ENCODE peak calls at places on chromosomes 1 and 21, in seven cellular contexts. R is colonic mucosa, U is gastrocnemius medialis, O is endodermal cell, V is tibial artery, Y is lower lobe of right lung, Z is left lung. M is an unnamed sample.

GRCh38 chr21:28783641-28784185 is 209.0 kb downstream of the LTN1 start:
- DNase-seq in Y (peak; percentile 42), V (no peak), U (no peak), O (no peak), Z (peak; percentile 67), R (no peak), M (peak; percentile 55)

GRCh38 chr1:41454406-41454805 is 30.1 kb downstream of the EDN2 start:
- DNase-seq in O (no peak), Z (no peak), U (no peak), Y (no peak), R (peak; percentile 77), V (no peak), M (no peak)

GRCh38 chr1:192810253-192810880 is 1.5 kb downstream of the RGS2 start:
- DNase-seq in R (peak; percentile 29), Z (no peak), O (peak; percentile 62), V (peak; percentile 66), U (peak; percentile 6), Y (no peak), M (no peak)

GRCh38 chr21:36572091-36572490 is 92.2 kb upstream of the CLDN14 start:
- DNase-seq in V (no peak), Y (no peak), U (no peak), R (no peak), Z (no peak), O (no peak), M (no peak)

GRCh38 chr1:8903908-8904650 is 25.6 kb upstream of the ENO1 start:
- DNase-seq in Y (no peak), V (peak; percentile 87), R (no peak), Z (no peak), O (no peak), U (peak; percentile 9), M (no peak)

GRCh38 chr1:50438945-50439344 is 15.7 kb upstream of the DMRTA2 start:
- DNase-seq in R (no peak), U (no peak), Y (no peak), Z (no peak), V (no peak), O (no peak), M (no peak)

GRCh38 chr1:80450711-80451110 is 1350.0 kb upstream of the ADGRL2 start:
- DNase-seq in U (no peak), O (no peak), R (no peak), Z (no peak), Y (no peak), V (no peak), M (no peak)

GRCh38 chr1:216310776-216311175 is 112.5 kb downstream of the USH2A start:
- DNase-seq in V (no peak), U (no peak), O (peak; percentile 85), Y (no peak), R (peak; percentile 20), Z (no peak), M (no peak)

DNA sequence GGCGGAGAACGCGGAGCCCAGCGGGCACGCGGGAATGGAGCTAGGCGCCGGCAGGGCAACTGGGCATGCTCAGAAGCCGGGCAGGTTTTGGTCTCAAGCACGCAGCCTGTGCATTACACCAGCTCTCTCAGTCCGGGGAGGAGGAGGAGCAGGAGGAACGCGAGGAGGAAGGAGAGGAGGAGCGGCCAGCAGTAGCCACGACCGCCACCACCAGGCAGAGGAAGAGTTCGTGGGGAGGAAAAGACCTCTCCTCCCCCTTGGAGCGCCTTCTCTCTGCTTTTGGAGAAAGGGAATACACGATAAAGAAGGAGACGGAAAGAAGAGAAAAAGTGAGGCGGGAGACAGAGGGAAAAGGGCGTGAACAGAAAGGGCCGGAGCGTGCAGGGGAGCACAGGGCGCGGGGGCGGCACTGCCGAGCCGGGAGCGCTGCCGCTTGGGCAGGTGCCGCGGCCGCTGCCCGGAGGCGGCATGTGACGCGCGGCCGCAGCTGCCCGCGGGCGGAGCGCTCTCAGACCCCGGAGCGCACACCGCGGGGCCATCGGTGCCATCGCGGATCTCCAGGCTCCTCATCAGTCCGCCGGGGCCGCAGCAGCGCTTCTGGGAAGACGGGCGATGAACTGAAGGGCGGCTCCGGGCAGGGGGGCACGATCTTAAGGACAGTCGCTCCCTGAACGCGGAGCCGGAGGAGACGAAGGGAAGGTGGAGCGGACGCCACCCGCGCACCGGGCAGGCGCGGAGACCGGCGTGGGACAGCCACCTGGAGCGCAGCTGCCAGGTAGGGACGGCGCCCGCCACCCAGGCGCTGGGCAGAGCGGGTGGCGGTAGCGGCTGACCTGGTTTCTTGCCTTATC is at the start of gene CHRM3:
- DNase-seq in Z (peak; percentile 86), O (peak; percentile 92), V (peak; percentile 65), U (no peak), R (peak; percentile 91), Y (peak; percentile 79), M (peak; percentile 89)
- TF ChIP-seq CTCF in Z (no peak), O (peak; percentile 61), V (no peak), U (no peak), R (no peak), Y (no peak), M (no peak)

DNA sequence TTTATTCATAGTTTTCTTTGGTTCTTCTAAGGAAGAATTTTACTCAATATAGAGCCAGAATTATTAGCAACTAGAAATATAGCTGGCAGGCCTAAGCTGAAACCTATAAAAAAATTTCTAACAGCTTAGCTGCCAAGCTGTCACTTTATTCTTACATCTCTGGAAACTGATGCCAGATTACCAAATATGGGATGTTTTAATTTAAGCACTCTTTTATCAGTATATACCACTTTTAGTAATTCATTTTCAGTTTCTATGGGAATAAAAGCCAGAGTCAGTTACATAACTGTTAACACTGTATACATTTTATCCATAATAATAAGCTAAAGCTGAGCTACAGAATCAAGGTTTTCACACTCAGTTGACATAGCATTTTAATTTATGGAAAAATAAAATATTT is 68.7 kb upstream of the MPC2 start:
- DNase-seq in V (no peak), O (no peak), Z (no peak), U (no peak), Y (no peak), R (no peak), M (no peak)
- H3K36me3 ChIP-seq in V (peaks cover 10% of the 10 kb centered on the region), O (peaks cover 73% of the 10 kb centered on the region), Z (peaks cover 52% of the 10 kb centered on the region), U (peaks cover 39% of the 10 kb centered on the region), Y (peaks cover 50% of the 10 kb centered on the region), R (no peaks in the 10 kb centered on the region), M (peaks cover 46% of the 10 kb centered on the region)

GRCh38 chr21:31872452-31873274 is at the start of gene HUNK:
- DNase-seq in Z (peak; percentile 81), Y (peak; percentile 56), V (no peak), O (peak; percentile 88), U (no peak), R (peak; percentile 68), M (peak; percentile 77)
- H3K4me3 ChIP-seq in Z (peak within 1 kb of the TSS; percentile 48), Y (peak within 1 kb of the TSS; percentile 58), V (peak within 1 kb of the TSS; percentile 44), O (peak within 1 kb of the TSS; percentile 79), U (peak within 1 kb of the TSS; percentile 56), R (peak within 1 kb of the TSS; percentile 69), M (peak within 1 kb of the TSS; percentile 54)

GRCh38 chr21:45152265-45152746 is 77.9 kb downstream of the ADARB1 start:
- DNase-seq in R (peak; percentile 19), Z (peak; percentile 90), V (peak; percentile 74), U (no peak), Y (peak; percentile 77), O (peak; percentile 84), M (peak; percentile 76)
- TF ChIP-seq CTCF in R (no peak), Z (no peak), V (no peak), U (no peak), Y (peak; percentile 34), O (peak; percentile 70), M (peak; percentile 17)

GRCh38 chr1:11026052-11026451 is 13.6 kb downstream of the TARDBP start:
- DNase-seq in O (no peak), Z (no peak), R (no peak), V (no peak), Y (no peak), U (no peak), M (no peak)

GRCh38 chr1:11026903-11027302 is 14.4 kb downstream of the TARDBP start:
- DNase-seq in Y (no peak), Z (no peak), R (no peak), U (no peak), O (no peak), V (no peak), M (no peak)

GRCh38 chr1:11028018-11028417 is 15.6 kb downstream of the TARDBP start:
- DNase-seq in O (no peak), Z (no peak), U (no peak), Y (no peak), R (no peak), V (no peak), M (no peak)

GRCh38 chr1:11025618-11026017 is 13.2 kb downstream of the TARDBP start:
- DNase-seq in Y (no peak), Z (no peak), O (no peak), R (no peak), U (no peak), V (no peak), M (no peak)

GRCh38 chr1:11027316-11027715 is 14.9 kb downstream of the TARDBP start:
- DNase-seq in V (no peak), Y (no peak), U (no peak), O (no peak), Z (no peak), R (no peak), M (no peak)
- H3K36me3 ChIP-seq in V (peaks cover 53% of the 10 kb centered on the region), Y (peaks cover 75% of the 10 kb centered on the region), U (peaks cover 62% of the 10 kb centered on the region), O (peaks cover 74% of the 10 kb centered on the region), Z (peaks cover 84% of the 10 kb centered on the region), R (peaks cover under 1% of the 10 kb centered on the region), M (peaks cover 68% of the 10 kb centered on the region)

GRCh38 chr1:110004583-110004982 is 20.0 kb downstream of the AHCYL1 start:
- DNase-seq in V (no peak), O (peak; percentile 53), Y (no peak), R (no peak), U (no peak), Z (no peak), M (no peak)
- H3K4me3 ChIP-seq in V (no peak overlapping the region), O (peak overlapping the region; percentile 77), Y (peak overlapping the region; percentile 15), R (no peak overlapping the region), U (peak overlapping the region; percentile 40), Z (peak overlapping the region; percentile 27), M (peak overlapping the region; percentile 19)

DNA sequence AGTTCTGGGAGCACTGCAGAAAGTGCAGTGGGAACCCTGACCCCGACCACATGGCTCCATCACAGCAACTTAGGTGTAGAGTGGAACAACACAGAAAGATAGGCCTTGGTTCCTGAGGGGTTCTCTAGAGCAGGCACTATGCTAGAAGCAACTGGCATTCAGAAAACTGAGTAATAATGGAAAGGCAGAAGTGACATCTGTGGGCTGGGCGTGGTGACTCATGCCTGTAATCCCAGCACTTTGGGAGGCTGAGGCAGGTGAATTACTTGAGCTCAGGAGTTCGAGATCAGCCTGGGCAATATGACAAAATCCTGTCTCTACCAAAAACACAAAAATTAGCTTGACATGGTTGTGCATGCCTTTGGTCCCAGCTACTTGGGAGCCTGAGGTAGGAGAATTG is 5.3 kb downstream of the MRPS15 start:
- DNase-seq in Y (no peak), V (no peak), U (no peak), O (no peak), R (no peak), Z (no peak), M (no peak)
- TF ChIP-seq CTCF in Y (no peak), V (no peak), U (no peak), O (no peak), R (no peak), Z (no peak), M (no peak)

GRCh38 chr1:38018864-38019343 is 6.4 kb downstream of the UTP11 start:
- DNase-seq in R (no peak), U (no peak), Y (no peak), O (no peak), V (no peak), Z (no peak), M (no peak)
- H3K36me3 ChIP-seq in R (peaks cover 10% of the 10 kb centered on the region), U (peaks cover 56% of the 10 kb centered on the region), Y (peaks cover 81% of the 10 kb centered on the region), O (peaks cover 83% of the 10 kb centered on the region), V (peaks cover 69% of the 10 kb centered on the region), Z (peaks cover 85% of the 10 kb centered on the region), M (peaks cover 86% of the 10 kb centered on the region)

GRCh38 chr1:45334308-45335245 is 5.4 kb upstream of the TOE1 start:
- DNase-seq in O (peak; percentile 83), R (no peak), Y (no peak), V (no peak), Z (no peak), U (no peak), M (no peak)
- H3K4me3 ChIP-seq in O (peak overlapping the region; percentile 46), R (no peak overlapping the region), Y (no peak overlapping the region), V (no peak overlapping the region), Z (no peak overlapping the region), U (no peak overlapping the region), M (no peak overlapping the region)